ENCODE peak calls at places on chromosomes 2 and 18, in five cellular contexts. V is NCI-H1417, E is amniotic stem cell, S is neural crest cell, T is astrocyte of the spinal cord. Q is an unnamed sample.

GRCh38 chr2:234694244-234695013 is 197.5 kb upstream of the ARL4C start:
- DNase-seq in S (no peak), T (peak), E (no peak), V (no peak), Q (no peak)

GRCh38 chr2:207200136-207200535 is 34.4 kb upstream of the KLF7 start:
- DNase-seq in V (peak), S (no peak), T (no peak), E (no peak), Q (no peak)

GRCh38 chr18:39622431-39622830 is 2056.8 kb upstream of the CELF4 start:
- DNase-seq in S (no peak), E (no peak), T (no peak), V (no peak), Q (no peak)

GRCh38 chr2:150608341-150608740 is 120.9 kb upstream of the RND3 start:
- DNase-seq in S (no peak), V (no peak), E (no peak), T (no peak), Q (no peak)

GRCh38 chr2:9630001-9630749 is 622 bp downstream of the YWHAQ start:
- DNase-seq in T (peak), V (peak), S (peak), E (peak), Q (peak)

GRCh38 chr2:7845332-7845731 is 836.5 kb upstream of the ID2 start:
- DNase-seq in E (peak), T (peak), V (no peak), S (no peak), Q (no peak)

GRCh38 chr18:54117853-54118773 is 106.4 kb downstream of the MBD2 start:
- DNase-seq in T (no peak), S (no peak), V (no peak), E (no peak), Q (no peak)

GRCh38 chr2:15722980-15723379 is 131.3 kb downstream of the DDX1 start:
- DNase-seq in E (no peak), T (no peak), V (no peak), S (no peak), Q (no peak)

GRCh38 chr2:74364533-74365505 is 15.3 kb downstream of the DCTN1 start:
- DNase-seq in E (no peak), T (no peak), V (no peak), S (no peak), Q (no peak)

GRCh38 chr2:70890469-70891065 is 45.1 kb upstream of the ATP6V1B1 start:
- DNase-seq in T (no peak), V (no peak), E (no peak), S (no peak), Q (no peak)

GRCh38 chr2:639703-640102 is 37.5 kb downstream of the TMEM18 start:
- DNase-seq in T (no peak), S (no peak), V (no peak), E (no peak), Q (no peak)

GRCh38 chr2:191026377-191026776 is 12.4 kb upstream of the STAT1 start:
- DNase-seq in V (no peak), E (no peak), T (no peak), S (no peak), Q (no peak)

GRCh38 chr18:70454705-70455322 is 166.0 kb downstream of the SOCS6 start:
- DNase-seq in E (peak), S (peak), V (peak), T (peak), Q (peak)

GRCh38 chr2:234377761-234378341 is 119.0 kb downstream of the ARL4C start:
- DNase-seq in V (no peak), T (peak), E (no peak), S (no peak), Q (no peak)

GRCh38 chr2:106703161-106703560 is 182.8 kb downstream of the ST6GAL2 start:
- DNase-seq in V (no peak), S (no peak), T (no peak), E (no peak), Q (no peak)

GRCh38 chr2:149601141-149601796 is 13.7 kb upstream of the MMADHC start:
- DNase-seq in S (no peak), T (peak), V (no peak), E (no peak), Q (no peak)

GRCh38 chr18:44689736-44690135 is 9.0 kb downstream of the SETBP1 start:
- DNase-seq in T (no peak), S (no peak), E (no peak), V (no peak), Q (no peak)

GRCh38 chr2:28134262-28134812 is 243.8 kb downstream of the BABAM2 start:
- DNase-seq in S (no peak), E (no peak), V (no peak), T (no peak), Q (no peak)

GRCh38 chr2:88281302-88282217 is 111.4 kb downstream of the THNSL2 start:
- DNase-seq in E (no peak), S (no peak), T (no peak), V (no peak), Q (no peak)

GRCh38 chr2:239363946-239364637 is 36.7 kb downstream of the HDAC4 start:
- DNase-seq in S (no peak), E (no peak), V (no peak), T (no peak), Q (no peak)

GRCh38 chr18:61579581-61579980 is 246.4 kb downstream of the CDH20 start:
- DNase-seq in V (no peak), S (no peak), T (no peak), E (no peak), Q (no peak)

GRCh38 chr2:21972580-21972979 is 848.8 kb downstream of the TDRD15 start:
- DNase-seq in E (no peak), V (no peak), S (no peak), T (no peak), Q (no peak)

GRCh38 chr2:168233726-168234406 is 13.5 kb downstream of the STK39 start:
- DNase-seq in T (no peak), S (no peak), E (no peak), V (no peak), Q (no peak)

GRCh38 chr2:25894135-25894830 is 16.0 kb upstream of the ASXL2 start:
- DNase-seq in E (no peak), V (no peak), T (peak), S (no peak), Q (no peak)

GRCh38 chr2:28239152-28239551 is 153.5 kb upstream of the FOSL2 start:
- DNase-seq in T (no peak), S (no peak), V (no peak), E (no peak), Q (no peak)

GRCh38 chr2:155250800-155251199 is 552.3 kb downstream of the KCNJ3 start:
- DNase-seq in T (no peak), V (peak), S (no peak), E (no peak), Q (peak)

GRCh38 chr18:56171854-56172253 is 466.5 kb downstream of the TXNL1 start:
- DNase-seq in V (no peak), T (no peak), S (no peak), E (no peak), Q (no peak)

GRCh38 chr2:172761306-172761705 is 25.7 kb downstream of the RAPGEF4 start:
- DNase-seq in T (no peak), E (no peak), V (no peak), S (no peak), Q (no peak)